ENCODE peak calls at places on chromosomes 7 and 10, in nine cellular contexts. One of them, this sample, is unnamed.

GRCh38 chr10:102120142-102120986 is at the start of gene LDB1:
- DNase-seq in GM19239: peak
- DNase-seq in GM23248: peak
- DNase-seq in GM04503: peak
- DNase-seq in SK-N-MC: no peak
- DNase-seq in substantia nigra: peak
- DNase-seq in T-helper 2 cell: peak
- DNase-seq in endothelial cell of umbilical vein: peak
- DNase-seq in GM18507: peak
- DNase-seq in this sample: peak

GRCh38 chr10:104076743-104077160 is 8.9 kb downstream of the COL17A1 start:
- DNase-seq in GM19239: no peak
- DNase-seq in SK-N-MC: peak
- DNase-seq in substantia nigra: peak
- DNase-seq in GM18507: no peak
- DNase-seq in endothelial cell of umbilical vein: peak
- DNase-seq in T-helper 2 cell: no peak
- DNase-seq in GM23248: peak
- DNase-seq in GM04503: no peak
- DNase-seq in this sample: peak

GRCh38 chr7:114930829-114931655 is 9.1 kb downstream of the MDFIC start:
- DNase-seq in GM04503: no peak
- DNase-seq in SK-N-MC: peak
- DNase-seq in GM18507: no peak
- DNase-seq in GM23248: peak
- DNase-seq in endothelial cell of umbilical vein: no peak
- DNase-seq in T-helper 2 cell: no peak
- DNase-seq in substantia nigra: no peak
- DNase-seq in GM19239: no peak
- DNase-seq in this sample: peak

GRCh38 chr7:100649826-100650565 is 6.3 kb downstream of the ACTL6B start:
- DNase-seq in T-helper 2 cell: no peak
- DNase-seq in GM04503: no peak
- DNase-seq in substantia nigra: no peak
- DNase-seq in SK-N-MC: no peak
- DNase-seq in GM19239: no peak
- DNase-seq in endothelial cell of umbilical vein: no peak
- DNase-seq in GM23248: peak
- DNase-seq in GM18507: no peak
- DNase-seq in this sample: no peak

GRCh38 chr10:110052911-110053310 is 45.1 kb downstream of the ADD3 start:
- DNase-seq in GM04503: no peak
- DNase-seq in endothelial cell of umbilical vein: no peak
- DNase-seq in GM19239: no peak
- DNase-seq in GM23248: no peak
- DNase-seq in SK-N-MC: no peak
- DNase-seq in substantia nigra: no peak
- DNase-seq in GM18507: no peak
- DNase-seq in T-helper 2 cell: no peak
- DNase-seq in this sample: no peak

GRCh38 chr7:105992888-105993287 is 29.8 kb downstream of the CDHR3 start:
- DNase-seq in substantia nigra: no peak
- DNase-seq in endothelial cell of umbilical vein: no peak
- DNase-seq in T-helper 2 cell: no peak
- DNase-seq in GM18507: no peak
- DNase-seq in GM23248: no peak
- DNase-seq in GM19239: no peak
- DNase-seq in GM04503: no peak
- DNase-seq in SK-N-MC: no peak
- DNase-seq in this sample: no peak

GRCh38 chr7:105403128-105403527 is 14.4 kb upstream of the SRPK2 start:
- DNase-seq in GM18507: no peak
- DNase-seq in SK-N-MC: no peak
- DNase-seq in GM19239: no peak
- DNase-seq in endothelial cell of umbilical vein: no peak
- DNase-seq in GM23248: no peak
- DNase-seq in substantia nigra: no peak
- DNase-seq in T-helper 2 cell: no peak
- DNase-seq in GM04503: no peak
- DNase-seq in this sample: no peak

GRCh38 chr10:78330884-78331283 is 297.2 kb downstream of the RPS24 start:
- DNase-seq in endothelial cell of umbilical vein: no peak
- DNase-seq in T-helper 2 cell: no peak
- DNase-seq in GM18507: no peak
- DNase-seq in GM23248: no peak
- DNase-seq in SK-N-MC: no peak
- DNase-seq in GM19239: no peak
- DNase-seq in GM04503: no peak
- DNase-seq in substantia nigra: no peak
- DNase-seq in this sample: no peak

GRCh38 chr7:963236-964078 is 9.0 kb upstream of the ADAP1 start:
- DNase-seq in substantia nigra: no peak
- DNase-seq in SK-N-MC: no peak
- DNase-seq in endothelial cell of umbilical vein: no peak
- DNase-seq in GM23248: no peak
- DNase-seq in GM19239: no peak
- DNase-seq in GM18507: no peak
- DNase-seq in GM04503: no peak
- DNase-seq in T-helper 2 cell: no peak
- DNase-seq in this sample: no peak

GRCh38 chr7:46990761-46991160 is 591.1 kb downstream of the TNS3 start:
- DNase-seq in substantia nigra: no peak
- DNase-seq in SK-N-MC: no peak
- DNase-seq in GM04503: peak
- DNase-seq in GM18507: no peak
- DNase-seq in GM19239: no peak
- DNase-seq in GM23248: peak
- DNase-seq in T-helper 2 cell: no peak
- DNase-seq in endothelial cell of umbilical vein: no peak
- DNase-seq in this sample: no peak

GRCh38 chr7:157273208-157274202 is 63.3 kb upstream of the DNAJB6 start:
- DNase-seq in SK-N-MC: no peak
- DNase-seq in T-helper 2 cell: peak
- DNase-seq in GM18507: peak
- DNase-seq in GM04503: no peak
- DNase-seq in GM23248: peak
- DNase-seq in endothelial cell of umbilical vein: peak
- DNase-seq in GM19239: peak
- DNase-seq in substantia nigra: no peak
- DNase-seq in this sample: peak

GRCh38 chr10:102068216-102068615 is 3.1 kb downstream of the HPS6 start:
- DNase-seq in endothelial cell of umbilical vein: no peak
- DNase-seq in SK-N-MC: no peak
- DNase-seq in GM04503: no peak
- DNase-seq in GM18507: no peak
- DNase-seq in T-helper 2 cell: no peak
- DNase-seq in GM23248: peak
- DNase-seq in GM19239: no peak
- DNase-seq in substantia nigra: no peak
- DNase-seq in this sample: no peak

GRCh38 chr10:106078796-106079576 is 1085.5 kb downstream of the SORCS1 start:
- DNase-seq in GM04503: no peak
- DNase-seq in T-helper 2 cell: no peak
- DNase-seq in GM19239: no peak
- DNase-seq in substantia nigra: no peak
- DNase-seq in GM23248: no peak
- DNase-seq in SK-N-MC: peak
- DNase-seq in endothelial cell of umbilical vein: no peak
- DNase-seq in GM18507: no peak
- DNase-seq in this sample: no peak

GRCh38 chr10:23442936-23443335 is 4.1 kb downstream of the OTUD1 start:
- DNase-seq in GM18507: no peak
- DNase-seq in GM04503: no peak
- DNase-seq in GM23248: peak
- DNase-seq in SK-N-MC: no peak
- DNase-seq in T-helper 2 cell: no peak
- DNase-seq in endothelial cell of umbilical vein: no peak
- DNase-seq in GM19239: no peak
- DNase-seq in substantia nigra: no peak
- DNase-seq in this sample: no peak

GRCh38 chr7:113285411-113285810 is 167.1 kb upstream of the SMIM30 start:
- DNase-seq in GM18507: no peak
- DNase-seq in SK-N-MC: no peak
- DNase-seq in endothelial cell of umbilical vein: no peak
- DNase-seq in GM04503: no peak
- DNase-seq in GM19239: no peak
- DNase-seq in T-helper 2 cell: no peak
- DNase-seq in substantia nigra: no peak
- DNase-seq in GM23248: peak
- DNase-seq in this sample: no peak

GRCh38 chr7:88259656-88260380 is 40.0 kb upstream of the SRI start:
- DNase-seq in GM18507: no peak
- DNase-seq in SK-N-MC: no peak
- DNase-seq in GM04503: no peak
- DNase-seq in GM19239: no peak
- DNase-seq in GM23248: peak
- DNase-seq in substantia nigra: no peak
- DNase-seq in endothelial cell of umbilical vein: no peak
- DNase-seq in T-helper 2 cell: no peak
- DNase-seq in this sample: no peak

GRCh38 chr7:104855826-104856225 is 158.2 kb upstream of the KMT2E start:
- DNase-seq in endothelial cell of umbilical vein: no peak
- DNase-seq in substantia nigra: no peak
- DNase-seq in SK-N-MC: no peak
- DNase-seq in GM23248: no peak
- DNase-seq in GM04503: no peak
- DNase-seq in GM18507: no peak
- DNase-seq in GM19239: no peak
- DNase-seq in T-helper 2 cell: no peak
- DNase-seq in this sample: no peak

GRCh38 chr7:34845666-34846361 is 187.8 kb downstream of the NPSR1 start:
- DNase-seq in substantia nigra: no peak
- DNase-seq in endothelial cell of umbilical vein: no peak
- DNase-seq in GM18507: no peak
- DNase-seq in T-helper 2 cell: no peak
- DNase-seq in SK-N-MC: no peak
- DNase-seq in GM04503: no peak
- DNase-seq in GM23248: peak
- DNase-seq in GM19239: no peak
- DNase-seq in this sample: no peak

GRCh38 chr7:115122388-115122787 is 200.5 kb downstream of the MDFIC start:
- DNase-seq in SK-N-MC: peak
- DNase-seq in GM18507: no peak
- DNase-seq in T-helper 2 cell: no peak
- DNase-seq in GM04503: no peak
- DNase-seq in GM19239: no peak
- DNase-seq in GM23248: no peak
- DNase-seq in endothelial cell of umbilical vein: peak
- DNase-seq in substantia nigra: no peak
- DNase-seq in this sample: peak

GRCh38 chr7:37960483-37960882 is 40.0 kb downstream of the EPDR1 start:
- DNase-seq in T-helper 2 cell: no peak
- DNase-seq in GM18507: no peak
- DNase-seq in SK-N-MC: no peak
- DNase-seq in endothelial cell of umbilical vein: no peak
- DNase-seq in substantia nigra: no peak
- DNase-seq in GM23248: no peak
- DNase-seq in GM04503: no peak
- DNase-seq in GM19239: no peak
- DNase-seq in this sample: no peak

This sample was measured in lung microvascular endothelial cell.